ENCODE peak calls at places on chromosomes 4 and X, in five cellular contexts. U is choroid plexus epithelial cell, B is K562, D is RWPE1, J is nephron progenitor cell. O is an unnamed sample.

GRCh38 chrX:70480660-70481018 is 36.0 kb downstream of the DLG3 start:
- DNase-seq in D (no peak), J (no peak), U (peak), B (no peak), O (no peak)

GRCh38 chrX:73851014-73852009 is 288.3 kb downstream of the CHIC1 start:
- DNase-seq in B (peak), D (no peak), J (no peak), U (no peak), O (no peak)

GRCh38 chr4:78268607-78269006 is 211.5 kb downstream of the FRAS1 start:
- DNase-seq in J (no peak), D (no peak), U (no peak), B (no peak), O (no peak)

GRCh38 chr4:113837397-113837796 is 75.9 kb upstream of the CAMK2D start:
- DNase-seq in B (no peak), U (peak), J (no peak), D (peak), O (no peak)

GRCh38 chrX:117510453-117510852 is 606.2 kb downstream of the KLHL13 start:
- DNase-seq in J (no peak), D (peak), B (no peak), U (no peak), O (no peak)

GRCh38 chrX:10325606-10326005 is 168.8 kb downstream of the CLCN4 start:
- DNase-seq in U (peak), B (no peak), D (no peak), J (no peak), O (no peak)

GRCh38 chr4:39044364-39044946 is 12.2 kb upstream of the TMEM156 start:
- DNase-seq in D (peak), B (peak), J (peak), U (peak), O (peak)

GRCh38 chr4:75015627-75016026 is 82.7 kb downstream of the PARM1 start:
- DNase-seq in U (no peak), J (no peak), D (no peak), B (no peak), O (no peak)

GRCh38 chr4:174009686-174010451 is 273.6 kb downstream of the FBXO8 start:
- DNase-seq in J (no peak), U (no peak), B (no peak), D (no peak), O (no peak)

GRCh38 chrX:119382606-119383005 is 16.5 kb upstream of the SLC25A43 start:
- DNase-seq in J (no peak), U (no peak), B (no peak), D (no peak), O (no peak)

GRCh38 chrX:131747173-131747572 is 203.3 kb downstream of the OR13H1 start:
- DNase-seq in J (no peak), B (no peak), D (no peak), U (no peak), O (no peak)

GRCh38 chr4:24210332-24210902 is 320.6 kb upstream of the PPARGC1A start:
- DNase-seq in D (peak), U (peak), J (no peak), B (no peak), O (no peak)

GRCh38 chr4:26871611-26872010 is 11.0 kb downstream of the STIM2 start:
- DNase-seq in D (no peak), B (no peak), U (peak), J (no peak), O (no peak)

GRCh38 chrX:20267924-20268701 is 1.4 kb upstream of the RPS6KA3 start:
- DNase-seq in U (peak), J (peak), D (no peak), B (peak), O (peak)

GRCh38 chr4:40471923-40472322 is 136.8 kb downstream of the CHRNA9 start:
- DNase-seq in J (no peak), U (no peak), B (no peak), D (peak), O (no peak)

GRCh38 chr4:112327950-112328349 is 30.8 kb downstream of the ALPK1 start:
- DNase-seq in D (peak), B (no peak), J (no peak), U (peak), O (no peak)

GRCh38 chr4:172725581-172725980 is 443.0 kb upstream of the GALNT7 start:
- DNase-seq in J (no peak), U (peak), B (no peak), D (no peak), O (no peak)

GRCh38 chr4:38609614-38610013 is 54.4 kb upstream of the KLF3 start:
- DNase-seq in U (no peak), D (no peak), B (peak), J (no peak), O (no peak)

GRCh38 chr4:186770446-186771175 is 47.0 kb upstream of the FAT1 start:
- DNase-seq in B (no peak), D (peak), J (no peak), U (peak), O (no peak)

GRCh38 chr4:127210877-127211276 is 421.9 kb upstream of the INTU start:
- DNase-seq in D (no peak), B (no peak), U (no peak), J (no peak), O (no peak)

GRCh38 chr4:144801731-144802130 is 155.8 kb downstream of the HHIP start:
- DNase-seq in B (no peak), U (no peak), J (no peak), D (no peak), O (no peak)

GRCh38 chr4:76016383-76016782 is 6.9 kb downstream of the CXCL10 start:
- DNase-seq in B (no peak), D (no peak), J (no peak), U (no peak), O (no peak)

GRCh38 chrX:133215747-133216146 is 2.4 kb downstream of the TFDP3 start:
- DNase-seq in U (peak), D (peak), B (peak), J (peak), O (peak)

GRCh38 chr4:52572936-52573485 is 86.1 kb downstream of the USP46 start:
- DNase-seq in U (peak), B (no peak), D (peak), J (no peak), O (no peak)

GRCh38 chrX:138031715-138032114 is 465.8 kb downstream of the ZIC3 start:
- DNase-seq in J (no peak), B (no peak), D (no peak), U (no peak), O (no peak)

GRCh38 chr4:155819066-155819465 is 47.0 kb downstream of the ASIC5 start:
- DNase-seq in U (peak), B (no peak), J (no peak), D (no peak), O (no peak)

GRCh38 chr4:184279496-184280082 is 61.9 kb upstream of the ENPP6 start:
- DNase-seq in J (no peak), U (peak), D (no peak), B (no peak), O (no peak)

GRCh38 chr4:31081375-31081774 is 361.2 kb downstream of the PCDH7 start:
- DNase-seq in D (no peak), U (peak), J (no peak), B (no peak), O (no peak)

GRCh38 chr4:125433453-125433852 is 118.7 kb downstream of the FAT4 start:
- DNase-seq in B (no peak), J (no peak), D (no peak), U (peak), O (no peak)

GRCh38 chr4:183262776-183263100 is 57.3 kb downstream of the CLDN22 start:
- DNase-seq in B (no peak), J (no peak), U (no peak), D (no peak), O (no peak)

GRCh38 chrX:15854080-15854655 is 445 bp downstream of the AP1S2 start:
- DNase-seq in D (no peak), U (no peak), J (peak), B (peak), O (peak)

GRCh38 chrX:15853586-15854079 is 980 bp downstream of the AP1S2 start:
- DNase-seq in J (peak), U (no peak), D (no peak), B (no peak), O (no peak)

GRCh38 chrX:15854712-15855561 is at the start of gene AP1S2:
- DNase-seq in U (peak), D (peak), J (peak), B (peak), O (peak)

GRCh38 chrX:15848576-15848975 is 6.0 kb downstream of the AP1S2 start:
- DNase-seq in J (no peak), D (no peak), U (peak), B (no peak), O (no peak)

DNA sequence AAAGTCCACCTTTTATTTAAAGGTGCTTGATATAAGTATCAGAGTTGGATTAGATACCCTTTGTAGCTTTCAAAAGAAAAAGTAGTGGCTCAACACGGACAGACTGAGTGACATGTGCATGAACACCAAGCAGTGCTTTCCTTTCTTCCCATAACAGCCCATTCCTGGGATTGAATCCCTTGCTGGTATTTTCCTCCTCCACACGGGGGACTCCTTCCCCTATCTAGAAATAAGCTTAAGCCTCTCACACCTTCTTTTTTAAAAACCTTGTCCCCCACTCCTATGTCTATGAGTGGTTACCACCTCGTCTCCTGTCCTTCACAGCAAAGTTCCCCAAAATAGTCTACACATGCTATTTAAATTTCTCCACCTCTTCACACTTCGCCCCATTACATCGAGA is 5.1 kb downstream of the AP1S2 start:
- DNase-seq in B (peak), J (no peak), D (no peak), U (peak), O (no peak)
- TF ChIP-seq CTCF in B (peak), J (no peak), D (no peak), U (peak), O (peak)

DNA sequence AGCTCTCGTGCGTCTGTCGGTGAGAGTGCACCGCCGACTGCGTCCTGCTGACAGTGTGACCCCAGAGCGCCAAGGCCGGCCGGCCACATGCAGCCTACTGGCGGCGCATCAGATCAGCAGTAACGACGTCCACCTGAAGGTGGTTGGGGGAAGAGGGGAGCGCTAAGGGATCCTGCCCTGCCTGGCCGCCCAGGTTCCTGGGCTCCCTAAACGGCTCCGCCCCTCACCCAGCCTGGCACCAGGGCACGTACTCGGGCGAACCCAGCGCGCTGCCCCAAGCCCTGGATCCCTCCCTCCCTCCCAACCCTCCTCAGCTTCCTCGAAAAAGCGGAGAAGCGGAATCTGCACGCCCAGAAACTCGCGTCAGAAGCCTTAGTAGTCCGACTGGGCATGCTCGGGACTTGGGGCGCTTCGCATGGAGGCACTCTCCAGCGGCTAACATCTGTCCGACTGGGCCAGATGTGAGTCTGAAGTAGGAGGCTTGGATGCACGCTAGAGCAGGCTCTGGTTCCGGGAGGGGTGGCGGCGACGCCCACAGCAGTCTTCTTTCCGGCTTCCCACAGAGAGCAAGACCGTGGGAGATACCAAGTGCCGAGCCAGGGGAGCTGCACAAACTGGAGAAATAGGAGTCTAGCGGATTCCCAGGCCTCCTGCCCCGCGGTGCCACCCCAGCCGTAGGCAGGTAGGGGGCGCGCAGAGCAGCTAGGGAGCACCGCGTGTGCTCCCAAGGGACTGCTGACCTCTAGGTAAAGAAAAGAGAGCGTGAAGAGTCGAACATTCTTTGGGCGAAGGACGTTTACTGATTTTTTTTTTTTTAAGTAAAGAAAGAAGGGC is 114.4 kb upstream of the TEX13C start:
- DNase-seq in B (peak), J (peak), U (peak), D (peak), O (peak)
- TF ChIP-seq CTCF in B (no peak), J (peak), U (no peak), D (peak), O (peak)

DNA sequence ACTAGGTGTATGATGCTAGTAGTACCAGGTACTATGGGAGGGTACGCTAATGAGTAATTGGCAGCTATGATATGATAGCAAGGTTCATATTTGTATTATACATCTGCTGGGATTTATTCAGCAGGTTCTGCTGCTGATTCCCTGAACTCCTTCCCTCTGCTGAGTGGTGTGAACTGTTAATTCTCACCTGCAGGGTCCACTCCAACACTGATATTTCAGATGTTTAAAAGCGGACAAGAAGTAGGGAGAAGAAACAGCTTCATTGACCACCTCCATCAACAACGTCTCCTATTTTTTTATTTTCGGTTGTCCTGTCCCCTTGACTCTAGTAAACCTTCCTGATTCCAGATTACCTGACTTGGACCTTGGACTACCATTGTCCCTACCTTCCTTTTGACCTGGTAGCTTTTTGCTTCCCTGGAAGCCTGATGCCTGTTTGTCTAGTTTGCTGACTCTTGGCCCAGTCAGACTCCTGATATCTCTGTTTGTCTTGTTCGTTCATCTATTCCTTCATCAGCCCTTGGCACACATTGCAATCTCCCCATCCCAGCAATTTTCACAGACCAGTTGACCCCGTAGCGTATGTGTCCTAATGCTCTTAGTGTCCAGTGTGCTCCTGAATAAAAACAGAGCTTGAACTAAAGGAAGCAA is 34.0 kb upstream of the RNF128 start:
- DNase-seq in U (no peak), B (no peak), D (no peak), J (no peak), O (no peak)
- TF ChIP-seq CTCF in U (no peak), B (no peak), D (no peak), J (no peak), O (no peak)

GRCh38 chrX:37722595-37722994 is 37.0 kb downstream of the XK start:
- DNase-seq in J (no peak), B (no peak), U (no peak), D (no peak), O (no peak)
- TF ChIP-seq CTCF in J (no peak), B (no peak), U (no peak), D (no peak), O (no peak)

DNA sequence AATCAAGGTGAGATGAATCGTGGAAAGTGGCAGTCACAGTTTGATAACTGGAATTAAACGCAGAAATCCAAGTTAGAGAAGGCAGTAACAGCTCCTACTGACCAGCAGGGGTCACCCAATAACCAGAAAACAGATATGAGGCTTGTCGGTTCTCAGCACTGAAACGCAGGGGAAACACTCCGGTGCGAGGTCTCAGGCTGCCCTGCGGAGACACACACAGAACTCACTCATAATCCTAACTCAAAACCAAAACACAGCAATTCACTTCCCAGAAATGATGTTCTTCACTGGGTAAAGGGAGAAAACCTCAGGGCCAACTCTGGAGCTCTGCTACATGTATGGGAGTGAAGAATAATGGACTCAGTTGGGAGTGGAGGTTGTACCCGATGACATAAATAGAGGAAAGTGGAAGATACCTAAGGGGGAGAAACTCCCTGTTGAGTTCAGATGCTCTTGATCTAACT is 384.4 kb downstream of the RAPGEF2 start:
- DNase-seq in J (peak), B (peak), U (peak), D (peak), O (peak)
- TF ChIP-seq CTCF in J (peak), B (peak), U (peak), D (peak), O (peak)

DNA sequence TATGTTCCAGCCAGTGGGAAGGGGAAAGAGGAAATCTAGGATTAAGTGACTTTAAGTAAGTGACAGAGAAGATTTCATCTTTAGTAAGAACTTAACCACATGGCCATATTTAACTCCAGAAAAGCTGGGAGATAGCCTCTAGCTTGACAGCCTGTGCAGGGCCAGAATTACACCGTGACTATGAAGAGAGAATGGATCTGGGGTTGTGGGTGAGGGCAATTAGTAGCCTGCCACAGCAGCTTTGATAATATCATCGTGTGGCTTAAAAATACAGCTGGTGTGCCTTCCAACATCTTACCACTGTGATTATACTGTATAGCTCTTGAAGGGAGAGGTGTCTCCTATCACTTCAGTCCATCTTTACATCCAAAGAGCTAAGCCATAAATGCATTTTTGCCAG is 57.6 kb upstream of the TBC1D9 start:
- DNase-seq in D (no peak), U (no peak), B (no peak), J (no peak), O (no peak)
- TF ChIP-seq CTCF in D (no peak), U (no peak), B (no peak), J (no peak), O (no peak)

GRCh38 chrX:48631376-48632090 is 34.2 kb downstream of the WDR13 start:
- DNase-seq in D (peak), J (peak), U (peak), B (peak), O (peak)
- TF ChIP-seq CTCF in D (peak), J (peak), U (peak), B (peak), O (peak)